ENCODE peak calls at places on chromosomes 6 and 20, in four cellular contexts. B is K562, W is HCT116, A is HepG2. Y is an unnamed sample.

GRCh38 chr20:50281831-50282591 is 91.4 kb downstream of the CEBPB start:
- DNase-seq in B (peak; percentile 81), W (no peak), A (peak; percentile 71), Y (no peak)

GRCh38 chr6:131694832-131695426 is 6.3 kb downstream of the OR2A4 start:
- DNase-seq in A (peak; percentile 77), W (peak; percentile 47), B (peak; percentile 48), Y (peak; percentile 63)

GRCh38 chr20:12891643-12892042 is 117.1 kb upstream of the SPTLC3 start:
- DNase-seq in B (no peak), A (no peak), W (no peak), Y (no peak)

GRCh38 chr6:108024427-108025073 is 50.0 kb downstream of the OSTM1 start:
- DNase-seq in B (no peak), A (no peak), W (no peak), Y (no peak)

GRCh38 chr6:169787797-169788196 is 36.4 kb downstream of the ERMARD start:
- DNase-seq in A (no peak), W (no peak), B (no peak), Y (no peak)

GRCh38 chr6:17276766-17277165 is 4.4 kb upstream of the RBM24 start:
- DNase-seq in A (no peak), W (no peak), B (no peak), Y (no peak)

GRCh38 chr6:7541175-7542064 is at the start of gene DSP:
- DNase-seq in B (peak; percentile 74), A (peak; percentile 96), W (peak; percentile 48), Y (no peak)

GRCh38 chr6:128570439-128571063 is 50.2 kb upstream of the PTPRK start:
- DNase-seq in B (no peak), W (no peak), A (no peak), Y (no peak)

GRCh38 chr6:106832766-106833510 is 141.6 kb downstream of the CD24 start:
- DNase-seq in W (no peak), B (no peak), A (no peak), Y (no peak)
- TF ChIP-seq TCF7L2 in W (no peak), B (no peak), A (no peak), Y (no peak)

GRCh38 chr6:29502181-29502580 is 14.4 kb upstream of the MAS1L start:
- DNase-seq in A (no peak), W (no peak), B (no peak), Y (no peak)

GRCh38 chr6:29501106-29501505 is 13.3 kb upstream of the MAS1L start:
- DNase-seq in B (no peak), W (no peak), A (no peak), Y (no peak)

GRCh38 chr6:29502597-29502996 is 14.8 kb upstream of the MAS1L start:
- DNase-seq in W (no peak), A (no peak), B (no peak), Y (no peak)

GRCh38 chr6:29500594-29500993 is 12.8 kb upstream of the MAS1L start:
- DNase-seq in B (no peak), A (no peak), W (no peak), Y (no peak)

GRCh38 chr6:29499704-29500103 is 11.9 kb upstream of the MAS1L start:
- DNase-seq in A (no peak), B (no peak), W (no peak), Y (no peak)
- TF ChIP-seq TCF7L2 in A (no peak), B (no peak), W (no peak), Y (no peak)

DNA sequence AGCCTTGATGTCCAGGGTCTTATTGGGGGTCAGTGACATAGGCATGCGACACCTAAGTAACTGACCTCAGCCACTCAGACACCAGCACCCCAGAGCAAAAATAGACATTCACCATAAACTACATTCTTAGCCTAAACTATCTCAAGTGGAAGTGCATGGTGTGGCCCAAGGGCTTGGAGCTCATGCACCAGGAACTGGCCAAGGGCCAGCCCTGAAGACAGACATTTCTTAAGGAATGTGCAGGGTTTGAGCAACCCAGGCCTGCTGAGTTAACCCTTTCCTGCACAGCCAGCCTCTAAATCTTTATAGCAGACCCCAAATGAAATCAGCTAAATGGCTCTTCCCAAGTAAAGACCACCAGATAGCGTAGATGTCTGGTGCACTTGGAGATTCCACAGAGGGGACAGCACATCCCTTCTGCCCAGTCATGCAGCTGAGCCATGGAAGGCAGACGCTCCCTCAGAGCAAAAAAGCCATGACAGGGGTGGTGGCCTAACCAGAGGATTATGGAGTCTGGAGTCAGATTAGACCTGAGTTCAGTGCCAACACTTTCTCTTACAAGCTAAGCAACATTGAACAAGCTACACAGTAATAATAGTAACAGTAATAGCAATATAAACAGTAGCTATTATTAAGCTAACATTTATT is 222.6 kb downstream of the ZMYND8 start:
- DNase-seq in A (no peak), W (no peak), B (no peak), Y (no peak)
- TF ChIP-seq TCF7L2 in A (no peak), W (no peak), B (no peak), Y (no peak)

GRCh38 chr6:164045082-164045481 is 630.6 kb downstream of the QKI start:
- DNase-seq in B (no peak), A (no peak), W (no peak), Y (no peak)
- TF ChIP-seq TCF7L2 in B (no peak), A (no peak), W (no peak), Y (no peak)

DNA sequence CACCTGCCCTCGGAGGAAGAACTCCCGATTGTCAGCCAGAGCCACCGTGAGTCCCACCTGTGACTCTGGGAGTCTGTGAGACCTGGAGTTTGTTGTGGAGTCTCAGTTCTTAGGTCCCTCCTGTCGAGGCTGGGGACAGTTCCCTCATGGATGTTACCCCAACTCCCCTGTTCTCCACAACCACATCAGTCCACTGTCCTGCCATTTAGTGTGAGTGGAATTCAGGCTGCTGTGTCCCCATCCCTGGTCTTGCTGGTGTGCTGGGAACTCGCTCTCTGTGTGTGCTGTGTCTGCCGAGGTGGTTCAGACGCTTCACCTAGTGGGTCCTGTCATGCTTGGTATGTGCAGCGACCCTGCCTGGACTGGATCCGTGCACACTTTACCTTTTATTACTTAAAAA is 163.2 kb downstream of the DTNBP1 start:
- DNase-seq in W (no peak), A (no peak), B (no peak), Y (no peak)
- TF ChIP-seq TCF7L2 in W (no peak), A (no peak), B (no peak), Y (no peak)

DNA sequence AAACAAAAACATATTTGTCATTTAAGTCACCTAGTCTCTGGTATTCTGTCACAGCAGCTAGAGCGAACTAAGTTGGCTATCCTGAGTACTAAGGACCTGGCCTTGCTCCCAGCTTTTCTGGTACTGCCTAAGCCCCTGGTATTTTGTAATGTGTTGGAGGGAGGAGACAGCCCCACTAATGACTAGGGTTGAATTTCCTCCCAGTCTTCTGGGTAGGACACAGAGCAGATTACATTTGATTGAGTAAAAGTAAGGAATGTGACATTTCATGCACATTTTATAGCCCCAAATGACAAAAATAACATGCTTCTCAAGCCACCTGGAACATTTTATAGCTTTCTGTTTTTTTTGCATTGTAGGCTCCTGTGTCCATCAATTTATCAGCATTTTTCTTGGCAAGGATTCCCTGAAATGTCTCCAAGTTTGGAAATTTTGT is 47.9 kb upstream of the DDR1 start:
- DNase-seq in W (no peak), A (no peak), B (no peak), Y (no peak)
- TF ChIP-seq TCF7L2 in W (no peak), A (no peak), B (no peak), Y (no peak)